ENCODE peak calls at places on chromosomes 11 and 22, in five cellular contexts. I is Peyer's patch, N is upper lobe of right lung, A is cardiac fibroblast, B is HFF-Myc. L is an unnamed sample.

GRCh38 chr11:34609187-34609751 is 11.6 kb upstream of the EHF start:
- DNase-seq in N (no peak), B (no peak), A (no peak), I (no peak), L (no peak)

GRCh38 chr11:71183878-71184277 is 68.5 kb downstream of the SHANK2 start:
- DNase-seq in N (peak; percentile 47), B (no peak), A (no peak), I (no peak), L (no peak)

GRCh38 chr11:33703771-33704170 is 3.1 kb upstream of the C11orf91 start:
- DNase-seq in I (peak; percentile 54), N (peak; percentile 72), B (no peak), A (peak; percentile 64), L (no peak)

GRCh38 chr11:134392953-134393615 is 19.0 kb downstream of the B3GAT1 start:
- DNase-seq in I (no peak), N (no peak), B (no peak), A (no peak), L (no peak)

GRCh38 chr11:102791271-102792036 is 6.5 kb downstream of the MMP1 start:
- DNase-seq in A (no peak), N (no peak), I (no peak), B (no peak), L (no peak)

GRCh38 chr22:37931893-37932389 is 21.5 kb downstream of the C22orf23 start:
- DNase-seq in I (no peak), N (no peak), A (no peak), B (no peak), L (no peak)

GRCh38 chr11:17699157-17700114 is 19.9 kb upstream of the MYOD1 start:
- DNase-seq in B (no peak), I (no peak), N (no peak), A (peak; percentile 24), L (peak; percentile 22)

GRCh38 chr11:19345519-19345847 is 104.7 kb upstream of the E2F8 start:
- DNase-seq in I (no peak), B (no peak), N (no peak), A (peak; percentile 27), L (peak; percentile 75)

GRCh38 chr11:45560153-45560934 is 105.1 kb downstream of the CHST1 start:
- DNase-seq in N (no peak), A (peak; percentile 80), I (no peak), B (no peak), L (no peak)

DNA sequence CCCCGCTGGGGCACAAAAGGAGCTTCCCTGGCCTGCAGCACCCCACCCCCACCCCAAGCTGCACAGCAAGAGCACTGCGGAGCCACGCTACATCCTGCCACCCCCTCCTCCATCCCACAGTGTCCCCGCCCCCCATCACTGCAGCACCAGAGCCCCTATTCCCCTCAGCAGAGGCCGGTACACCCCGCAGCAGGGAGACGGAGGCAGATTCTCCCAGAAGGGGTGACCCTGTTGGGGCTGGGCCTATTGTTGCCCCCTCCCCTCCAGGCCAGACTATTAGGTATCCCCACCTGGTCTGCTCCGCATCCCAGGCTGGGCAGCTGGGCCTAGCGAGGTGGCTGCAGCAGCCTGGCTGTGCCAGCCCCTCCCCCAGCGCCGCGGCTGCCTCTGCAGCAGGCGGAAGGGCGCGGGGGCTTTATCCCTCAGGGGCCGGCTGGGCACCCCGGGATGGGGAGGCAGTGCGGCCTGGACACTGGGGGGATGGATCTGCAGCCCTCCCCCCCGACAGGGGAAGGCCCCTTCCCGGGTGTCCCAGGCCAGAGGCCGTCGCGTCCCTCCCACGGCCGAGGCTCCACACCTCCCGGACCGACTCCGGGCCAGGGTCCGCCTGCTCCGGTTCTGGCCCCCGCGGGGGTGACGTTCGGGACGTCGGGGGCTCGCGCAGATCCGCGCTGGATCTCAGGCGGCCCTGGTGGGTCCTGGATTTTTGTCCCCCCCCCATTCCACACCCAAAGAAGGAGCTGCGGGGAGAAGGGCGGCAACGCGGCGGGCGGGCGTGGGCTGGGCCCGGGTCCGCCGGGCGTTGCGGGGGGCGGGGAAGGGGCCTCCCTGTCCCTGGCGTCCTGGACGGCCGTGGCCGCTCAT is 943 bp downstream of the DUSP8 start:
- DNase-seq in N (peak; percentile 68), I (no peak), B (no peak), A (no peak), L (peak; percentile 70)
- H3K4me3 ChIP-seq in N (peak overlapping the region; percentile 51), I (peak overlapping the region; percentile 77), B (peak overlapping the region; percentile 45), A (peak overlapping the region; percentile 50), L (peak overlapping the region; percentile 45)

GRCh38 chr11:72817966-72818365 is 3.8 kb downstream of the ATG16L2 start:
- DNase-seq in B (no peak), A (no peak), I (no peak), N (no peak), L (no peak)

GRCh38 chr11:72814831-72815618 is 814 bp downstream of the ATG16L2 start:
- DNase-seq in N (peak; percentile 75), B (no peak), A (peak; percentile 54), I (peak; percentile 70), L (peak; percentile 88)

GRCh38 chr11:72814139-72814830 is at the start of gene ATG16L2:
- DNase-seq in B (no peak), A (peak; percentile 88), N (peak; percentile 96), I (peak; percentile 93), L (peak; percentile 96)

GRCh38 chr11:72818971-72819370 is 4.8 kb downstream of the ATG16L2 start:
- DNase-seq in A (no peak), I (no peak), N (no peak), B (no peak), L (no peak)

GRCh38 chr11:72816404-72816990 is 2.3 kb downstream of the ATG16L2 start:
- DNase-seq in I (no peak), B (no peak), N (no peak), A (no peak), L (no peak)
- H3K4me3 ChIP-seq in I (peak overlapping the region; percentile 78), B (no peak overlapping the region), N (peak overlapping the region; percentile 94), A (no peak overlapping the region), L (no peak overlapping the region)

DNA sequence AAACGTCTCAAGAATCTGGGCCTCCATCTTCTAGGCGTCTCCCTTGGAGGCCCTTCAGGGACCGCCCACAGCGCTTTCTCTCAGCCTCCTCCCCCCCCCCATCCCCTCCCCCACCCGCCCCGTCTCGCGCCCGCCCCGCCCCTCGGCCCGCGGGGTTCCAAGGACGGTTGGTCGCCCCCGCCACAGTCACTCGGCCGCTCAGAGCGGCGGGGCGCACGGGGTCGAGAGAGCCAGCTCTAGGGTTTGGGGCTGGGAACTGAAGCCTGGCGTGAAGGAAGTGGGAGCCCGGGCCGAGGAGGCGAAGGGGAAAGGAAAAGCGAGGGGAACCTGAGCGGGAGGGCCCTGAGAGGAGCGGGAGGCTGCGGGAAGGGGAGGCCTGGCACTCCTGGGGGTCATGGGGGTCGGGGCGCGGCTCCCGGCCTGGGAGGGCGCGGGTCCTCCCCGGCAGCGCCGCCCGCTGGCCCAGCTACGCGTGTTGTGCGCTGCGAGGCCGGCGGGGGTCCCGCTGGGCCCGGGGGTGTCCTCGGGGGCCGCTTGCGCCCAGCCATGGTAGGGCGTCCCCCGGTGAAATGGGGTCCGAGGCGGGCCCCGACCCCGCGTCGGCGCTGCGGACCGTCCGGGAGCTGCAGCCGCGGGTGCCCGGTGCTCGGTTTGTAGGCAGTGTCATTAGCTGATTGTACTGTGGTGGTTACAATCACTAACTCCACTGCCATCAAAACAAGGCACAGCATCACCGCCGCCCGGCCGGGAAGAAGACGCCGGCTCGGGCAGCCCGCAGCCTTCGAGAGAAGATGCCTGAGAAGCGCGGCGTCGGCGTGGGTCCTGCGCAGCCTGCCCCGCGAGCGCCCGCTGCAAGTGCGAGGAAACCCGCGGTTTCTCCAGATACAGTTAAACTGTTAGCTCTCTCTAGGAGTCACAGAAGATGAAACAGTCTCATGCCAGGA is at the start of gene BTG4:
- DNase-seq in A (peak; percentile 13), I (no peak), N (no peak), B (no peak), L (peak; percentile 75)
- H3K4me3 ChIP-seq in A (peak within 1 kb of the TSS; percentile 51), I (peak within 1 kb of the TSS; percentile 47), N (peak within 1 kb of the TSS; percentile 41), B (peak within 1 kb of the TSS; percentile 30), L (peak within 1 kb of the TSS; percentile 57)

DNA sequence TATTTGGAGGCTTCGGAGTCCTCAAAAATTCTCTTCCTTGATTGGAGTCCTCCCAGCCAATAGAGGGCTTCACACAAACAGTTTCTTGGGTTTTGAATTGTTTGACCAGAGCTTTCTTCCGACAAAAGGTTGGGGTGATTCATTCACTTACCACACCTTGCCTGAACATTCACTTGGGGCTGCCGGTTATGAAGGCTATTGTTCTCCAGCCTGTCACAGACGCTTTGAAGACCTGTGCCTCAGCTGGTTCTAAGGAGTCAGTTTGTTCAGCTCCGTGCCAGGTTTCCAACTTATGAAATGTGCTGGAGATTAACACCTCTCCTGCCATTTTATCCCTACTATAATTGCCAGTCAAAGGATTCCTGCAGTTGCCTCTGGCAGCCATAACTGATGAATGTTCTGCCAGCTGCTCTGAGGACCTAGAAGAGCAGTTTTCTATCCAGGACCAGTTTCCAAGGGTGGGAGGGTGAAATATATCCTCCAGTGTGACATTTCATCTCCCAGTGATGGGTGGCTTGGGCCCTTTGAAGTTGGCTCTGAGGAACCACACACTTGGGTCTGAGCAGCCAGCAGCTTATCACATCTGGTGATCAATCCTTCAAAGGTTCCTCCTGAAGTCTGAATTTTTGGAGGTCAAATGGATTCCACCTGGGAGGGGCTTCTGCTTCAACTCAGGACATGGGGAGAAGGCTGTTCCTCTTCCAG is 31.4 kb downstream of the LIMK2 start:
- DNase-seq in N (no peak), B (no peak), I (no peak), A (no peak), L (no peak)
- H3K4me3 ChIP-seq in N (no peak overlapping the region), B (no peak overlapping the region), I (no peak overlapping the region), A (peak overlapping the region; percentile 18), L (no peak overlapping the region)